ENCODE peak calls at places on chromosomes 12 and 14, in eight cellular contexts. One of them, this sample, is unnamed.

GRCh38 chr14:45715946-45716345 is 462.9 kb upstream of the MIS18BP1 start:
- DNase-seq in NCI-H1105: no peak
- DNase-seq in HFF-Myc: no peak
- DNase-seq in retina: no peak
- DNase-seq in ovary: no peak
- DNase-seq in posterior vena cava: no peak
- DNase-seq in NCI-H1417: no peak
- DNase-seq in AG04450: no peak
- DNase-seq in this sample: no peak

GRCh38 chr14:81055971-81056370 is 100.5 kb downstream of the TSHR start:
- DNase-seq in retina: no peak
- DNase-seq in NCI-H1105: no peak
- DNase-seq in posterior vena cava: no peak
- DNase-seq in AG04450: no peak
- DNase-seq in NCI-H1417: no peak
- DNase-seq in ovary: no peak
- DNase-seq in HFF-Myc: no peak
- DNase-seq in this sample: no peak

GRCh38 chr12:89883630-89884364 is 175.2 kb upstream of the ATP2B1 start:
- DNase-seq in NCI-H1417: peak; percentile 61
- DNase-seq in retina: no peak
- DNase-seq in NCI-H1105: peak; percentile 78
- DNase-seq in ovary: no peak
- DNase-seq in AG04450: no peak
- DNase-seq in posterior vena cava: no peak
- DNase-seq in HFF-Myc: no peak
- DNase-seq in this sample: no peak

GRCh38 chr14:38716871-38717270 is 386.2 kb downstream of the SEC23A start:
- DNase-seq in HFF-Myc: peak; percentile 7
- DNase-seq in posterior vena cava: no peak
- DNase-seq in retina: no peak
- DNase-seq in AG04450: no peak
- DNase-seq in NCI-H1105: peak; percentile 55
- DNase-seq in ovary: no peak
- DNase-seq in NCI-H1417: no peak
- DNase-seq in this sample: no peak

GRCh38 chr14:54202288-54202687 is 194.5 kb upstream of the CDKN3 start:
- DNase-seq in NCI-H1105: no peak
- DNase-seq in ovary: no peak
- DNase-seq in AG04450: no peak
- DNase-seq in posterior vena cava: no peak
- DNase-seq in retina: no peak
- DNase-seq in NCI-H1417: no peak
- DNase-seq in HFF-Myc: no peak
- DNase-seq in this sample: no peak

GRCh38 chr12:96907681-96908163 is 665 bp downstream of the NEDD1 start:
- DNase-seq in NCI-H1105: peak; percentile 7
- DNase-seq in AG04450: no peak
- DNase-seq in retina: peak; percentile 76
- DNase-seq in NCI-H1417: peak; percentile 68
- DNase-seq in posterior vena cava: no peak
- DNase-seq in HFF-Myc: no peak
- DNase-seq in ovary: peak; percentile 16
- DNase-seq in this sample: peak; percentile 58

GRCh38 chr14:70823281-70823680 is 14.0 kb upstream of the MAP3K9 start:
- DNase-seq in retina: peak; percentile 10
- DNase-seq in HFF-Myc: no peak
- DNase-seq in NCI-H1105: no peak
- DNase-seq in ovary: no peak
- DNase-seq in posterior vena cava: no peak
- DNase-seq in NCI-H1417: no peak
- DNase-seq in AG04450: no peak
- DNase-seq in this sample: no peak

GRCh38 chr12:10941916-10942607 is 3.0 kb upstream of the TAS2R14 start:
- DNase-seq in HFF-Myc: no peak
- DNase-seq in retina: no peak
- DNase-seq in ovary: no peak
- DNase-seq in NCI-H1417: no peak
- DNase-seq in AG04450: no peak
- DNase-seq in NCI-H1105: no peak
- DNase-seq in posterior vena cava: no peak
- DNase-seq in this sample: no peak

GRCh38 chr14:44530482-44530881 is 23.4 kb upstream of the FSCB start:
- DNase-seq in HFF-Myc: no peak
- DNase-seq in retina: no peak
- DNase-seq in ovary: no peak
- DNase-seq in posterior vena cava: no peak
- DNase-seq in NCI-H1105: no peak
- DNase-seq in AG04450: no peak
- DNase-seq in NCI-H1417: no peak
- DNase-seq in this sample: no peak

GRCh38 chr14:71063351-71063750 is 156.1 kb downstream of the PCNX1 start:
- DNase-seq in posterior vena cava: no peak
- DNase-seq in retina: no peak
- DNase-seq in HFF-Myc: no peak
- DNase-seq in AG04450: no peak
- DNase-seq in NCI-H1417: no peak
- DNase-seq in ovary: no peak
- DNase-seq in NCI-H1105: no peak
- DNase-seq in this sample: no peak

GRCh38 chr14:105168979-105169507 is 467 bp upstream of the JAG2 start:
- DNase-seq in AG04450: no peak
- DNase-seq in NCI-H1417: peak; percentile 49
- DNase-seq in retina: peak; percentile 85
- DNase-seq in HFF-Myc: no peak
- DNase-seq in posterior vena cava: no peak
- DNase-seq in ovary: no peak
- DNase-seq in NCI-H1105: no peak
- DNase-seq in this sample: peak; percentile 82

GRCh38 chr14:49303952-49304516 is 282.1 kb downstream of the RPS29 start:
- DNase-seq in retina: peak; percentile 50
- DNase-seq in HFF-Myc: no peak
- DNase-seq in ovary: peak; percentile 30
- DNase-seq in AG04450: no peak
- DNase-seq in NCI-H1105: no peak
- DNase-seq in NCI-H1417: no peak
- DNase-seq in posterior vena cava: no peak
- DNase-seq in this sample: no peak

GRCh38 chr12:110107369-110108281 is 16.5 kb upstream of the IFT81 start:
- DNase-seq in NCI-H1105: no peak
- DNase-seq in HFF-Myc: peak; percentile 85
- DNase-seq in retina: no peak
- DNase-seq in AG04450: peak; percentile 67
- DNase-seq in posterior vena cava: peak; percentile 87
- DNase-seq in ovary: peak; percentile 64
- DNase-seq in NCI-H1417: no peak
- DNase-seq in this sample: peak; percentile 44

GRCh38 chr12:9721394-9722092 is 11.4 kb downstream of the CLECL1 start:
- DNase-seq in NCI-H1417: no peak
- DNase-seq in AG04450: no peak
- DNase-seq in posterior vena cava: no peak
- DNase-seq in NCI-H1105: no peak
- DNase-seq in retina: no peak
- DNase-seq in ovary: no peak
- DNase-seq in HFF-Myc: peak; percentile 4
- DNase-seq in this sample: peak; percentile 67

GRCh38 chr14:87084908-87085307 is 908.1 kb downstream of the GALC start:
- DNase-seq in retina: no peak
- DNase-seq in HFF-Myc: no peak
- DNase-seq in NCI-H1105: no peak
- DNase-seq in ovary: no peak
- DNase-seq in NCI-H1417: no peak
- DNase-seq in AG04450: no peak
- DNase-seq in posterior vena cava: no peak
- DNase-seq in this sample: no peak

GRCh38 chr14:102516531-102517411 is 7.2 kb upstream of the ANKRD9 start:
- DNase-seq in AG04450: no peak
- DNase-seq in NCI-H1417: peak; percentile 77
- DNase-seq in NCI-H1105: peak; percentile 24
- DNase-seq in HFF-Myc: no peak
- DNase-seq in posterior vena cava: no peak
- DNase-seq in retina: peak; percentile 89
- DNase-seq in ovary: peak; percentile 65
- DNase-seq in this sample: no peak

GRCh38 chr14:24311837-24312615 is 724 bp downstream of the LTB4R start:
- DNase-seq in ovary: no peak
- DNase-seq in posterior vena cava: no peak
- DNase-seq in AG04450: no peak
- DNase-seq in HFF-Myc: no peak
- DNase-seq in retina: no peak
- DNase-seq in NCI-H1417: no peak
- DNase-seq in NCI-H1105: no peak
- DNase-seq in this sample: no peak

GRCh38 chr14:70879448-70879847 is 27.8 kb upstream of the PCNX1 start:
- DNase-seq in AG04450: no peak
- DNase-seq in HFF-Myc: no peak
- DNase-seq in posterior vena cava: no peak
- DNase-seq in ovary: no peak
- DNase-seq in NCI-H1417: no peak
- DNase-seq in retina: no peak
- DNase-seq in NCI-H1105: no peak
- DNase-seq in this sample: no peak

GRCh38 chr12:26121841-26122680 is 2.8 kb downstream of the BHLHE41 start:
- DNase-seq in ovary: peak; percentile 46
- DNase-seq in posterior vena cava: no peak
- DNase-seq in retina: peak; percentile 73
- DNase-seq in HFF-Myc: no peak
- DNase-seq in AG04450: no peak
- DNase-seq in NCI-H1105: peak; percentile 46
- DNase-seq in NCI-H1417: peak; percentile 79
- DNase-seq in this sample: peak; percentile 57